ENCODE peak calls at places on chromosome 14, in five cellular contexts. One of them, this sample, is unnamed.

GRCh38 chr14:73287071-73287470 is 49.8 kb downstream of the PAPLN start:
- DNase-seq in fibroblast of villous mesenchyme: no peak
- DNase-seq in foreskin fibroblast: no peak
- DNase-seq in omental fat pad: no peak
- DNase-seq in IMR-90: no peak
- DNase-seq in this sample: no peak

GRCh38 chr14:68884031-68885030 is 91.5 kb upstream of the ZFP36L1 start:
- DNase-seq in foreskin fibroblast: peak
- DNase-seq in omental fat pad: no peak
- DNase-seq in fibroblast of villous mesenchyme: peak
- DNase-seq in IMR-90: peak
- DNase-seq in this sample: peak

GRCh38 chr14:68979021-68979721 is at the start of gene ACTN1:
- DNase-seq in IMR-90: peak
- DNase-seq in fibroblast of villous mesenchyme: peak
- DNase-seq in omental fat pad: peak
- DNase-seq in foreskin fibroblast: peak
- DNase-seq in this sample: peak

GRCh38 chr14:61662001-61662400 is 33.3 kb upstream of the HIF1A start:
- DNase-seq in IMR-90: peak
- DNase-seq in omental fat pad: no peak
- DNase-seq in foreskin fibroblast: no peak
- DNase-seq in fibroblast of villous mesenchyme: no peak
- DNase-seq in this sample: peak

GRCh38 chr14:75452900-75453816 is 25.3 kb downstream of the JDP2 start:
- DNase-seq in fibroblast of villous mesenchyme: peak
- DNase-seq in IMR-90: peak
- DNase-seq in omental fat pad: no peak
- DNase-seq in foreskin fibroblast: peak
- DNase-seq in this sample: peak

GRCh38 chr14:104936361-104937155 is 11.9 kb downstream of the PLD4 start:
- DNase-seq in omental fat pad: no peak
- DNase-seq in IMR-90: no peak
- DNase-seq in foreskin fibroblast: no peak
- DNase-seq in fibroblast of villous mesenchyme: no peak
- DNase-seq in this sample: no peak

GRCh38 chr14:98112211-98112780 is 1159.7 kb downstream of the BCL11B start:
- DNase-seq in omental fat pad: no peak
- DNase-seq in IMR-90: no peak
- DNase-seq in foreskin fibroblast: no peak
- DNase-seq in fibroblast of villous mesenchyme: no peak
- DNase-seq in this sample: no peak

GRCh38 chr14:62759796-62760195 is 285.5 kb downstream of the KCNH5 start:
- DNase-seq in omental fat pad: no peak
- DNase-seq in fibroblast of villous mesenchyme: no peak
- DNase-seq in foreskin fibroblast: no peak
- DNase-seq in IMR-90: no peak
- DNase-seq in this sample: no peak

GRCh38 chr14:87397499-87397898 is 595.5 kb downstream of the GALC start:
- DNase-seq in foreskin fibroblast: no peak
- DNase-seq in fibroblast of villous mesenchyme: no peak
- DNase-seq in omental fat pad: no peak
- DNase-seq in IMR-90: no peak
- DNase-seq in this sample: no peak

GRCh38 chr14:103624860-103625259 is 4.2 kb upstream of the KLC1 start:
- DNase-seq in fibroblast of villous mesenchyme: peak
- DNase-seq in IMR-90: peak
- DNase-seq in omental fat pad: peak
- DNase-seq in foreskin fibroblast: peak
- DNase-seq in this sample: peak

GRCh38 chr14:36281309-36281708 is 39.1 kb downstream of the MBIP start:
- DNase-seq in foreskin fibroblast: no peak
- DNase-seq in omental fat pad: no peak
- DNase-seq in fibroblast of villous mesenchyme: no peak
- DNase-seq in IMR-90: no peak
- DNase-seq in this sample: peak

GRCh38 chr14:36701144-36701543 is 39.5 kb downstream of the PAX9 start:
- DNase-seq in fibroblast of villous mesenchyme: no peak
- DNase-seq in omental fat pad: no peak
- DNase-seq in foreskin fibroblast: no peak
- DNase-seq in IMR-90: no peak
- DNase-seq in this sample: no peak

GRCh38 chr14:51609251-51609986 is 42.3 kb upstream of the FRMD6 start:
- DNase-seq in foreskin fibroblast: no peak
- DNase-seq in fibroblast of villous mesenchyme: peak
- DNase-seq in omental fat pad: no peak
- DNase-seq in IMR-90: peak
- DNase-seq in this sample: no peak

GRCh38 chr14:94404561-94404960 is 16.2 kb upstream of the SERPINA1 start:
- DNase-seq in IMR-90: no peak
- DNase-seq in foreskin fibroblast: no peak
- DNase-seq in omental fat pad: no peak
- DNase-seq in fibroblast of villous mesenchyme: no peak
- DNase-seq in this sample: no peak

GRCh38 chr14:94407906-94408305 is 19.5 kb upstream of the SERPINA1 start:
- DNase-seq in omental fat pad: no peak
- DNase-seq in IMR-90: no peak
- DNase-seq in foreskin fibroblast: no peak
- DNase-seq in fibroblast of villous mesenchyme: peak
- DNase-seq in this sample: no peak

GRCh38 chr14:94403312-94403711 is 14.9 kb upstream of the SERPINA1 start:
- DNase-seq in foreskin fibroblast: no peak
- DNase-seq in omental fat pad: no peak
- DNase-seq in fibroblast of villous mesenchyme: no peak
- DNase-seq in IMR-90: no peak
- DNase-seq in this sample: no peak

GRCh38 chr14:94406910-94407309 is 18.5 kb upstream of the SERPINA1 start:
- DNase-seq in foreskin fibroblast: no peak
- DNase-seq in IMR-90: no peak
- DNase-seq in omental fat pad: no peak
- DNase-seq in fibroblast of villous mesenchyme: no peak
- DNase-seq in this sample: no peak

DNA sequence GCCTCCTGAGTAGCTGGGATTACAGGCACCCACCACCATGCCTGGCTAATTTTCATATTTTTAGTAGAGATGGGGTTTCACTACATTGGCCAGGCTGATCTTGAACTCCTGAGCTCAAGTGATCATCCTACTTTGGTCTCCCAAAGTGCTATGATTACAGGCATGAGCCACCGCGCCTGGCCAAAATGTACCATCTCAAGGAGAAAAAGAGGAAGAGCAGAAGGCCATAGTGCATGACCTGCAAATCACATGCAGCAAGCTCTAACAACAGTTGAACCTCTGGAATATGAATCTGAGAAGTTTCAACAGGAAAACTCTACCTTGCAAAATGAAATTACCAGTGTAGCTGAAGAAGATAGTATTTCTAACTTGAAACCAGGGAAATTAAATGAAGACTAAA is 17.1 kb upstream of the SERPINA1 start:
- DNase-seq in IMR-90: no peak
- DNase-seq in fibroblast of villous mesenchyme: no peak
- DNase-seq in foreskin fibroblast: no peak
- DNase-seq in omental fat pad: no peak
- DNase-seq in this sample: no peak
- TF ChIP-seq CTCF in IMR-90: no peak
- TF ChIP-seq CTCF in fibroblast of villous mesenchyme: no peak
- TF ChIP-seq CTCF in foreskin fibroblast: no peak
- TF ChIP-seq CTCF in omental fat pad: no peak
- TF ChIP-seq CTCF in this sample: no peak

DNA sequence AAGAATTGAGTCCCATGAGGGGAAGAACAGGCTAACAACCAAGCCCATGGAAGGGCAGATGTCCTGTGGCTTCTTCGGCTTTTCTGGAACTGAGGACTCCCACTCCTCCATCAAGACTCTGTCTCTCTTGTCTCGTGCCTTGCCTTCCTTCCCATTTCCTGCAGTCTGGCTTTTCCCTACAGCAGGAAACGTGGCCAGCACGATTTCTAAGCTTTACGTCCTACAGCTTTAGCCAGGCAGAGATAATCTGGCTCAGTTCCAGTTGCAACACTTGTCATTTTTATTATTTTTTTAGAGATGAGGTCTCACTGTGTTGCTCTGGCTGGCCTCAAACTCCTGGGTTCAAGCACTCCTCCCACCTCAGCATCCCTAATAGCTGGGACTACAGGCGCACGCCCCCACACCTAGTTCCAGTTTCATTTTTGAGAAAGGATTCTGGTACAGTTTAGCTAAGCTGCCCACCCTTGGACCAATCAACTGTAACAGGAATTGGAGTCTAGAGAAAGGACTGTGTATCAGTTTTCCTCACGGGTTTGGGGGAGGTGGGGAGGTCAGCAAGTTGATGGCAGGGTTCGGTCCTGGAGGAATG is 19.9 kb downstream of the CALM1 start:
- DNase-seq in omental fat pad: no peak
- DNase-seq in fibroblast of villous mesenchyme: no peak
- DNase-seq in IMR-90: no peak
- DNase-seq in foreskin fibroblast: no peak
- DNase-seq in this sample: peak
- TF ChIP-seq CTCF in omental fat pad: no peak
- TF ChIP-seq CTCF in fibroblast of villous mesenchyme: no peak
- TF ChIP-seq CTCF in IMR-90: no peak
- TF ChIP-seq CTCF in foreskin fibroblast: no peak
- TF ChIP-seq CTCF in this sample: no peak

GRCh38 chr14:45287609-45288008 is 34.6 kb upstream of the MIS18BP1 start:
- DNase-seq in IMR-90: no peak
- DNase-seq in omental fat pad: no peak
- DNase-seq in foreskin fibroblast: no peak
- DNase-seq in fibroblast of villous mesenchyme: no peak
- DNase-seq in this sample: no peak

GRCh38 chr14:45290547-45290946 is 37.5 kb upstream of the MIS18BP1 start:
- DNase-seq in omental fat pad: no peak
- DNase-seq in fibroblast of villous mesenchyme: no peak
- DNase-seq in foreskin fibroblast: no peak
- DNase-seq in IMR-90: no peak
- DNase-seq in this sample: no peak

DNA sequence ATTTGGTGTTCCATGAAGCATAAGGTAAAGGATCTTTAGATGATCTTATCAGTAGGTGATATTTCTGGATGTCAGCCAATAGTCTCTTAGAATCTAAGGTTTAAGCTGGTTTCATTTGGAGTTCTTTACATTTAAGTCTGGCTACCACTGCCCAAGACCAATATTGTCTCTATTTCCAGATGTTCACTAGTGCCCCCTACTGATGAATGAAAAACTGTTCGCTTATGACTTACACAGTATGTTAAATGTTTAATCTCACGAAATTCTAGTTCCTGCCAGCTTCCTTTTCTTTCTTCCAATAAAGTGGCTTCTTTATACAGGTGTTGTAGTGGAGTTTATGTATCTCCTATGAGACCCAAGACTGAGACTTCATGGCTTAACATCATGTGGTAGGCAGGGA is 31.8 kb upstream of the MIS18BP1 start:
- DNase-seq in fibroblast of villous mesenchyme: no peak
- DNase-seq in IMR-90: no peak
- DNase-seq in omental fat pad: no peak
- DNase-seq in foreskin fibroblast: no peak
- DNase-seq in this sample: no peak
- TF ChIP-seq CTCF in fibroblast of villous mesenchyme: peak
- TF ChIP-seq CTCF in IMR-90: no peak
- TF ChIP-seq CTCF in omental fat pad: no peak
- TF ChIP-seq CTCF in foreskin fibroblast: no peak
- TF ChIP-seq CTCF in this sample: peak

DNA sequence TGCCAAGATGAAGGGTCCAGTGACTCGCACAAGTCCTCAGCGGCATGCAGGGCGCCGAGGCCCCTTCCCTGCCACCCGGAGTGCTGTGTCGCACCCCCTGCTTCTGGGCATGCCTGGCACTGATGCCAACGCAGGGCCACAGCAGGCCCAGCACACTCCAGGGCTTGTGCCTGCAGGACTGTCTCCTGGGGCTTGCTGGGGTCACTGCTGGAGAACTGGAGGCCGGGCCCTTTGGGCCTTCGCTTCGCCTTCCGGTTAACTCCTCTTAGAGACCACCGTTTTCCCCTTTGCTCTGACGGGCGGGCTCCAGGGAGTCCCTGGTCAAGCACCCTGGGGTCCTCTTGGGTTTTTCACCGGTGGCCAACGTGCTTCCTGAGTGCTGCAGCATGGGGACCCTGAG is 79.6 kb downstream of the WDR20 start:
- DNase-seq in foreskin fibroblast: no peak
- DNase-seq in fibroblast of villous mesenchyme: no peak
- DNase-seq in IMR-90: no peak
- DNase-seq in omental fat pad: no peak
- DNase-seq in this sample: no peak
- TF ChIP-seq CTCF in foreskin fibroblast: no peak
- TF ChIP-seq CTCF in fibroblast of villous mesenchyme: no peak
- TF ChIP-seq CTCF in IMR-90: no peak
- TF ChIP-seq CTCF in omental fat pad: no peak
- TF ChIP-seq CTCF in this sample: no peak

This sample was measured in fibroblast of pulmonary artery.